ENCODE peak calls at places on chromosome 15, in eight cellular contexts. D, Z, O, R, N, Y, A and L are unnamed samples.

GRCh38 chr15:81411056-81411455 is 37.0 kb upstream of the TMC3 start:
- DNase-seq in Z (no peak), N (no peak), D (no peak), Y (no peak), A (no peak), O (peak), R (no peak), L (no peak)

GRCh38 chr15:29844290-29844903 is 22.1 kb upstream of the TJP1 start:
- DNase-seq in Z (no peak), A (no peak), N (peak), Y (no peak), D (no peak), O (no peak), R (peak), L (no peak)

GRCh38 chr15:42037650-42038049 is 16.8 kb upstream of the PLA2G4E start:
- DNase-seq in A (no peak), R (peak), Y (no peak), N (peak), D (no peak), O (no peak), Z (no peak), L (peak)

GRCh38 chr15:78065284-78065872 is 12.1 kb downstream of the TBC1D2B start:
- DNase-seq in D (peak), O (peak), N (peak), A (no peak), Z (peak), Y (peak), R (peak), L (no peak)

GRCh38 chr15:57440799-57441198 is 64.5 kb downstream of the CGNL1 start:
- DNase-seq in O (no peak), N (peak), R (peak), D (no peak), Z (no peak), A (no peak), Y (no peak), L (no peak)

GRCh38 chr15:70788114-70789049 is 25.0 kb upstream of the UACA start:
- DNase-seq in N (no peak), Y (no peak), A (no peak), D (no peak), Z (no peak), O (no peak), R (no peak), L (no peak)

GRCh38 chr15:58988011-58988785 is 735 bp downstream of the RNF111 start:
- DNase-seq in N (peak), O (peak), A (peak), Y (peak), R (peak), Z (peak), D (peak), L (peak)

GRCh38 chr15:78550815-78551214 is 10.6 kb downstream of the PSMA4 start:
- DNase-seq in A (no peak), R (no peak), N (no peak), Y (no peak), O (no peak), Z (no peak), D (no peak), L (no peak)

GRCh38 chr15:66939451-66940023 is 125.9 kb upstream of the SMAD3 start:
- DNase-seq in Y (peak), N (no peak), D (no peak), Z (peak), A (no peak), R (no peak), O (no peak), L (peak)

GRCh38 chr15:70869346-70869745 is 15.4 kb upstream of the LARP6 start:
- DNase-seq in R (no peak), Z (no peak), N (no peak), D (no peak), Y (no peak), A (no peak), O (no peak), L (no peak)

GRCh38 chr15:77282333-77282732 is 137.6 kb downstream of the PEAK1 start:
- DNase-seq in Z (peak), D (no peak), N (no peak), Y (no peak), O (peak), R (no peak), A (no peak), L (no peak)

GRCh38 chr15:75249726-75250125 is 8.4 kb upstream of the GOLGA6C start:
- DNase-seq in N (no peak), Y (peak), D (no peak), O (peak), A (no peak), R (no peak), Z (no peak), L (no peak)

GRCh38 chr15:86644319-86644718 is 564.6 kb downstream of the AGBL1 start:
- DNase-seq in N (no peak), R (peak), D (no peak), Z (no peak), A (no peak), O (no peak), Y (no peak), L (no peak)

GRCh38 chr15:55627730-55628368 is 39.7 kb upstream of the PYGO1 start:
- DNase-seq in N (peak), A (no peak), Z (no peak), R (peak), D (peak), O (peak), Y (no peak), L (no peak)

GRCh38 chr15:80068578-80068977 is 9.1 kb downstream of the ZFAND6 start:
- DNase-seq in A (no peak), R (no peak), N (no peak), Y (no peak), Z (no peak), O (no peak), D (no peak), L (no peak)

GRCh38 chr15:43270676-43271306 is 4.1 kb upstream of the TGM5 start:
- DNase-seq in D (no peak), N (no peak), O (no peak), A (no peak), R (no peak), Y (no peak), Z (no peak), L (peak)

GRCh38 chr15:62099171-62099601 is 32.4 kb downstream of the C2CD4A start:
- DNase-seq in R (peak), A (no peak), N (no peak), Z (no peak), Y (no peak), O (no peak), D (no peak), L (no peak)

GRCh38 chr15:78492841-78493240 is 14.5 kb upstream of the HYKK start:
- DNase-seq in N (no peak), R (no peak), O (peak), Y (no peak), D (no peak), Z (no peak), A (no peak), L (no peak)

GRCh38 chr15:83871808-83872559 is 218.1 kb downstream of the ADAMTSL3 start:
- DNase-seq in N (peak), O (no peak), A (no peak), R (peak), Y (no peak), D (no peak), Z (no peak), L (no peak)

GRCh38 chr15:74302821-74303359 is 64.6 kb downstream of the CYP11A1 start:
- DNase-seq in Z (peak), Y (no peak), R (peak), O (peak), D (no peak), N (no peak), A (peak), L (no peak)